ENCODE peak calls at places on chromosomes 1 and 21, in eight cellular contexts. T, K, Z, W, F, S, Q and M are unnamed samples.

GRCh38 chr1:38076455-38076854 is 29.9 kb upstream of the POU3F1 start:
- DNase-seq in T (no peak), K (no peak), Z (no peak), W (no peak), F (no peak), S (no peak), Q (no peak), M (no peak)

GRCh38 chr1:175481126-175482071 is 262.0 kb downstream of the TNR start:
- DNase-seq in T (peak), K (peak), Z (no peak), W (no peak), F (no peak), S (no peak), Q (no peak), M (no peak)

GRCh38 chr1:29706936-29707335 is 470.6 kb downstream of the PTPRU start:
- DNase-seq in T (peak), K (no peak), Z (no peak), W (no peak), F (no peak), S (no peak), Q (peak), M (peak)

GRCh38 chr1:36524359-36525062 is 41.8 kb upstream of the CSF3R start:
- DNase-seq in T (no peak), K (no peak), Z (no peak), W (no peak), F (no peak), S (no peak), Q (no peak), M (peak)

GRCh38 chr1:18786149-18786548 is 73.3 kb downstream of the TAS1R2 start:
- DNase-seq in T (no peak), K (no peak), Z (no peak), W (no peak), F (no peak), S (no peak), Q (no peak), M (no peak)

GRCh38 chr1:62144238-62144831 is 50.3 kb upstream of the L1TD1 start:
- DNase-seq in T (peak), K (peak), Z (peak), W (no peak), F (no peak), S (no peak), Q (peak), M (peak)

GRCh38 chr1:217857061-217857460 is 225.9 kb downstream of the SPATA17 start:
- DNase-seq in T (no peak), K (no peak), Z (no peak), W (no peak), F (no peak), S (no peak), Q (no peak), M (no peak)

GRCh38 chr1:68401506-68401905 is 48.2 kb downstream of the RPE65 start:
- DNase-seq in T (no peak), K (no peak), Z (no peak), W (no peak), F (no peak), S (no peak), Q (no peak), M (no peak)

GRCh38 chr21:25639167-25639921 is at the start of gene JAM2:
- DNase-seq in T (no peak), K (no peak), Z (peak), W (peak), F (no peak), S (peak), Q (peak), M (peak)

GRCh38 chr1:9207715-9208114 is 26.9 kb upstream of the H6PD start:
- DNase-seq in T (peak), K (peak), Z (no peak), W (no peak), F (no peak), S (no peak), Q (no peak), M (no peak)

GRCh38 chr1:93331412-93331811 is 14.3 kb upstream of the DR1 start:
- DNase-seq in T (peak), K (no peak), Z (no peak), W (no peak), F (no peak), S (no peak), Q (no peak), M (no peak)

GRCh38 chr1:235918481-235918880 is 51.8 kb upstream of the LYST start:
- DNase-seq in T (no peak), K (no peak), Z (no peak), W (no peak), F (no peak), S (no peak), Q (no peak), M (no peak)

GRCh38 chr1:85495556-85495955 is 30.6 kb upstream of the DDAH1 start:
- DNase-seq in T (peak), K (peak), Z (peak), W (no peak), F (peak), S (no peak), Q (no peak), M (no peak)

GRCh38 chr1:231550448-231550781 is 21.9 kb downstream of the TSNAX start:
- DNase-seq in T (peak), K (no peak), Z (peak), W (no peak), F (no peak), S (peak), Q (no peak), M (no peak)

GRCh38 chr21:29371464-29371863 is 72.7 kb downstream of the BACH1 start:
- DNase-seq in T (no peak), K (no peak), Z (no peak), W (no peak), F (no peak), S (no peak), Q (no peak), M (no peak)

GRCh38 chr21:45869121-45870007 is 112.2 kb upstream of the COL6A1 start:
- DNase-seq in T (peak), K (peak), Z (no peak), W (no peak), F (no peak), S (no peak), Q (no peak), M (peak)